ENCODE peak calls at places on chromosome 19, in ten cellular contexts. Y, Q, U, F, K, D, J, H, N and A are unnamed samples. For H3K4me1 and H3K9me3, the result is how much of the 10 kb centered on the place peaks cover.

GRCh38 chr19:17577698-17578097 is 22.2 kb downstream of the COLGALT1 start:
- DNase-seq in Y (no peak), Q (no peak), U (no peak), F (no peak), K (no peak), D (no peak), J (no peak), H (no peak), N (no peak), A (no peak)

GRCh38 chr19:18274303-18274775 is at the start of gene IQCN:
- DNase-seq in Y (no peak), Q (peak), U (no peak), F (peak), K (no peak), D (no peak), J (no peak), H (peak), N (no peak), A (no peak)

GRCh38 chr19:30590596-30591229 is 218.5 kb downstream of the ZNF536 start:
- DNase-seq in Y (no peak), Q (no peak), U (no peak), F (peak), K (no peak), D (no peak), J (no peak), H (no peak), N (no peak), A (no peak)

GRCh38 chr19:6061420-6062130 is 48.7 kb downstream of the RFX2 start:
- DNase-seq in Y (no peak), Q (no peak), U (no peak), F (peak), K (no peak), D (no peak), J (no peak), H (no peak), N (peak), A (peak)

GRCh38 chr19:51422053-51422448 is 4.6 kb upstream of the SIGLEC10 start:
- DNase-seq in Y (peak), Q (peak), U (peak), F (peak), K (peak), D (peak), J (peak), H (peak), N (no peak), A (peak)

GRCh38 chr19:46009530-46010510 is 13.0 kb downstream of the PGLYRP1 start:
- DNase-seq in Y (peak), Q (peak), U (peak), F (peak), K (peak), D (peak), J (peak), H (no peak), N (no peak), A (no peak)

GRCh38 chr19:6062274-6062673 is 48.0 kb downstream of the RFX2 start:
- DNase-seq in Y (peak), Q (no peak), U (no peak), F (peak), K (no peak), D (no peak), J (no peak), H (no peak), N (no peak), A (peak)

GRCh38 chr19:39826311-39826945 is 7.5 kb downstream of the DYRK1B start:
- DNase-seq in Y (no peak), Q (no peak), U (no peak), F (no peak), K (no peak), D (no peak), J (no peak), H (peak), N (no peak), A (no peak)

GRCh38 chr19:771332-771785 is 20.4 kb downstream of the MISP start:
- DNase-seq in Y (no peak), Q (peak), U (no peak), F (no peak), K (peak), D (peak), J (peak), H (no peak), N (no peak), A (no peak)

GRCh38 chr19:18698321-18699167 is 15.1 kb downstream of the CRTC1 start:
- DNase-seq in Y (no peak), Q (no peak), U (no peak), F (no peak), K (peak), D (no peak), J (no peak), H (no peak), N (no peak), A (no peak)

GRCh38 chr19:52270266-52270885 is 989 bp downstream of the ZNF766 start:
- DNase-seq in Y (no peak), Q (peak), U (no peak), F (no peak), K (peak), D (peak), J (peak), H (no peak), N (no peak), A (peak)

GRCh38 chr19:1336079-1336684 is 47.5 kb upstream of the NDUFS7 start:
- DNase-seq in Y (no peak), Q (no peak), U (no peak), F (no peak), K (no peak), D (no peak), J (no peak), H (peak), N (no peak), A (no peak)

GRCh38 chr19:11256189-11256588 is 6.1 kb downstream of the DOCK6 start:
- DNase-seq in Y (no peak), Q (no peak), U (no peak), F (no peak), K (no peak), D (no peak), J (no peak), H (no peak), N (no peak), A (no peak)

GRCh38 chr19:53102701-53103140 is 501 bp downstream of the ZNF160 start:
- DNase-seq in Y (peak), Q (peak), U (no peak), F (no peak), K (peak), D (no peak), J (peak), H (peak), N (no peak), A (peak)

GRCh38 chr19:31220540-31220939 is 128.7 kb downstream of the TSHZ3 start:
- DNase-seq in Y (no peak), Q (peak), U (no peak), F (no peak), K (peak), D (no peak), J (peak), H (no peak), N (no peak), A (no peak)

GRCh38 chr19:3188627-3189596 is 3.2 kb downstream of the NCLN start:
- DNase-seq in Y (peak), Q (no peak), U (no peak), F (no peak), K (no peak), D (no peak), J (no peak), H (peak), N (no peak), A (no peak)

GRCh38 chr19:33310606-33311325 is 8.4 kb upstream of the CEBPA start:
- DNase-seq in Y (peak), Q (no peak), U (no peak), F (no peak), K (no peak), D (no peak), J (no peak), H (no peak), N (no peak), A (no peak)

GRCh38 chr19:33806434-33806881 is 9.8 kb downstream of the KCTD15 start:
- DNase-seq in Y (no peak), Q (no peak), U (no peak), F (no peak), K (no peak), D (no peak), J (no peak), H (no peak), N (no peak), A (no peak)

GRCh38 chr19:49331616-49332055 is 3.6 kb upstream of the CD37 start:
- DNase-seq in Y (no peak), Q (peak), U (no peak), F (peak), K (peak), D (peak), J (peak), H (no peak), N (peak), A (no peak)

GRCh38 chr19:48152552-48152951 is 17.6 kb downstream of the LIG1 start:
- DNase-seq in Y (no peak), Q (peak), U (peak), F (peak), K (peak), D (peak), J (peak), H (no peak), N (no peak), A (no peak)

GRCh38 chr19:32416749-32417469 is 11.3 kb downstream of the DPY19L3 start:
- DNase-seq in Y (no peak), Q (no peak), U (no peak), F (no peak), K (no peak), D (no peak), J (no peak), H (no peak), N (no peak), A (no peak)

GRCh38 chr19:46881092-46881491 is 20.3 kb downstream of the ARHGAP35 start:
- DNase-seq in Y (no peak), Q (no peak), U (no peak), F (no peak), K (no peak), D (no peak), J (no peak), H (no peak), N (no peak), A (no peak)

GRCh38 chr19:42284641-42285341 is 15.7 kb downstream of the CIC start:
- DNase-seq in Y (no peak), Q (no peak), U (no peak), F (peak), K (no peak), D (peak), J (peak), H (peak), N (no peak), A (peak)

GRCh38 chr19:56671613-56671994 is at the start of gene ZNF835:
- DNase-seq in Y (peak), Q (no peak), U (peak), F (peak), K (peak), D (no peak), J (no peak), H (peak), N (peak), A (peak)

GRCh38 chr19:6772028-6772865 is at the start of gene VAV1:
- DNase-seq in Y (peak), Q (no peak), U (no peak), F (peak), K (peak), D (no peak), J (no peak), H (peak), N (no peak), A (peak)

GRCh38 chr19:17302391-17303166 is 646 bp downstream of the ABHD8 start:
- DNase-seq in Y (peak), Q (no peak), U (no peak), F (no peak), K (no peak), D (no peak), J (no peak), H (peak), N (no peak), A (no peak)

GRCh38 chr19:47032171-47032811 is 12.7 kb downstream of the NPAS1 start:
- DNase-seq in Y (peak), Q (peak), U (no peak), F (no peak), K (no peak), D (no peak), J (peak), H (peak), N (no peak), A (no peak)

GRCh38 chr19:3547301-3547731 is 8.3 kb downstream of the TEKTIP1 start:
- DNase-seq in Y (peak), Q (no peak), U (no peak), F (no peak), K (peak), D (no peak), J (peak), H (peak), N (no peak), A (no peak)

GRCh38 chr19:19049406-19049805 is 14.4 kb upstream of the SLC25A42 start:
- DNase-seq in Y (no peak), Q (no peak), U (no peak), F (no peak), K (no peak), D (no peak), J (no peak), H (no peak), N (no peak), A (no peak)

GRCh38 chr19:16576690-16577530 is 4.7 kb upstream of the SLC35E1 start:
- DNase-seq in Y (no peak), Q (no peak), U (no peak), F (no peak), K (no peak), D (no peak), J (no peak), H (peak), N (no peak), A (no peak)

GRCh38 chr19:4043966-4044365 is 22.7 kb downstream of the ZBTB7A start:
- DNase-seq in Y (no peak), Q (no peak), U (no peak), F (no peak), K (no peak), D (no peak), J (peak), H (no peak), N (no peak), A (no peak)

GRCh38 chr19:33727331-33728028 is 69.2 kb upstream of the KCTD15 start:
- DNase-seq in Y (no peak), Q (no peak), U (no peak), F (no peak), K (no peak), D (no peak), J (peak), H (peak), N (no peak), A (no peak)

GRCh38 chr19:19214892-19215291 is 3.1 kb downstream of the NCAN start:
- DNase-seq in Y (no peak), Q (no peak), U (no peak), F (no peak), K (peak), D (peak), J (no peak), H (no peak), N (no peak), A (no peak)

GRCh38 chr19:3398114-3398899 is 31.9 kb downstream of the NFIC start:
- DNase-seq in Y (peak), Q (no peak), U (peak), F (peak), K (no peak), D (no peak), J (no peak), H (peak), N (peak), A (peak)

GRCh38 chr19:53254451-53255341 is at the start of gene ZNF677:
- DNase-seq in Y (peak), Q (no peak), U (peak), F (peak), K (peak), D (peak), J (peak), H (peak), N (peak), A (peak)

GRCh38 chr19:45001087-45001739 is at the start of gene RELB:
- DNase-seq in Y (peak), Q (peak), U (peak), F (peak), K (peak), D (peak), J (peak), H (peak), N (peak), A (peak)
- H3K4me1 ChIP-seq in Y (under half), Q (under half), U (under half), F (under half), K (under half), D (under half), J (under half), H (under half), N (under half), A (under half)

DNA sequence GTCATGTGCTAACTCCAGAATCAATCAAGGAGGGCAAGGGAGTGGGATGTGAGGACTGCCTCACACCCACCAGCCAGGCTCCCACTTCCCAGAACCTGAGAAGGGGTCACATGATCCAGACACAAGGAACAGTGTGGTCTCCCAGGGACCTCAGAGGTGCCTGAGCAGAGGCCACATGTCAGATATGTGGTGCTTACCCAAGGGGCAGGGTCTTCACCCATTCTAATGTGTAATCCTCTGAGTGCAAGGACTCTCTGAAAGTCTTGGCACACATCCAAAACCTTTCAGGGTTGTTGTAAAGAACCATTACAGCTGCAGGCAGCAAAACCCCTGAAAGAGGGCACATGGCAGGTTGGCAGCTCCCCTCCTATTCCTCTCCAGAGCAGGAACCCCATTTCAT is 656.6 kb downstream of the UQCRFS1 start:
- DNase-seq in Y (no peak), Q (no peak), U (no peak), F (no peak), K (no peak), D (no peak), J (no peak), H (no peak), N (peak), A (no peak)
- H3K9me3 ChIP-seq in Y (under half), Q (under half), U (under half), F (under half), K (under half), D (under half), J (under half), H (under half), N (under half), A (under half)

DNA sequence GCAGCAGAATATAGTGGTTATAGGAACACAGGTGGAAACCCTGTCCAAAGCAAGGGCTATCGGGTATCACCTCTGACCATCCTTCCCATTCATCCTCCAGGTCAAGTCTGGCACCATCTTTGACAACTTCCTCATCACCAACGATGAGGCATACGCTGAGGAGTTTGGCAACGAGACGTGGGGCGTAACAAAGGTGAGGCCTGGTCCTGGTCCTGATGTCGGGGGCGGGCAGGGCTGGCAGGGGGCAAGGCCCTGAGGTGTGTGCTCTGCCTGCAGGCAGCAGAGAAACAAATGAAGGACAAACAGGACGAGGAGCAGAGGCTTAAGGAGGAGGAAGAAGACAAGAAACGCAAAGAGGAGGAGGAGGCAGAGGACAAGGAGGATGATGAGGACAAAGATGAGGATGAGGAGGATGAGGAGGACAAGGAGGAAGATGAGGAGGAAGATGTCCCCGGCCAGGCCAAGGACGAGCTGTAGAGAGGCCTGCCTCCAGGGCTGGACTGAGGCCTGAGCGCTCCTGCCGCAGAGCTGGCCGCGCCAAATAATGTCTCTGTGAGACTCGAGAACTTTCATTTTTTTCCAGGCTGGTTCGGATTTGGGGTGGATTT is 2.1 kb upstream of the RAD23A start:
- DNase-seq in Y (no peak), Q (no peak), U (no peak), F (no peak), K (no peak), D (no peak), J (no peak), H (peak), N (no peak), A (no peak)
- H3K4me1 ChIP-seq in Y (half or more), Q (under half), U (under half), F (under half), K (under half), D (under half), J (under half), H (half or more), N (half or more), A (half or more)

GRCh38 chr19:54646331-54646841 is 16.1 kb downstream of the LILRB1 start:
- DNase-seq in Y (no peak), Q (no peak), U (no peak), F (no peak), K (no peak), D (no peak), J (no peak), H (no peak), N (no peak), A (no peak)
- H3K9me3 ChIP-seq in Y (under half), Q (under half), U (under half), F (under half), K (under half), D (under half), J (under half), H (under half), N (under half), A (under half)